ENCODE peak calls at places on chromosomes 11 and 22, in four cellular contexts. V is AG04449, L is right lobe of liver, H is HuH-7.5. W is an unnamed sample.
A peak's percentile ranks its signal among the peaks of the same experiment; 100 is the strongest.

GRCh38 chr22:44389926-44390925 is 77.5 kb upstream of the SHISAL1 start:
- DNase-seq in V (no peak), L (peak; percentile 15), H (no peak), W (peak; percentile 20)

GRCh38 chr22:30781271-30781875 is 86.7 kb downstream of the OSBP2 start:
- DNase-seq in V (no peak), L (no peak), H (no peak), W (no peak)

GRCh38 chr11:68206211-68206610 is 6.9 kb downstream of the KMT5B start:
- DNase-seq in V (no peak), L (no peak), H (peak; percentile 75), W (no peak)

GRCh38 chr11:69368119-69368880 is 74.3 kb downstream of the MYEOV start:
- DNase-seq in V (no peak), L (no peak), H (no peak), W (no peak)

GRCh38 chr22:21009638-21010425 is 5.1 kb upstream of the P2RX6 start:
- DNase-seq in V (no peak), L (no peak), H (no peak), W (no peak)

GRCh38 chr11:2247496-2247895 is 22.9 kb downstream of the ASCL2 start:
- DNase-seq in V (no peak), L (no peak), H (no peak), W (no peak)

GRCh38 chr11:70471254-70471653 is 72.9 kb downstream of the CTTN start:
- DNase-seq in V (no peak), L (no peak), H (peak; percentile 62), W (no peak)

GRCh38 chr22:37177221-37177620 is 10.8 kb downstream of the C1QTNF6 start:
- DNase-seq in V (no peak), L (peak; percentile 48), H (no peak), W (no peak)

GRCh38 chr11:74680703-74681531 is 50.3 kb downstream of the CHRDL2 start:
- DNase-seq in V (no peak), L (no peak), H (no peak), W (no peak)

GRCh38 chr11:1125803-1126202 is 31.9 kb upstream of the MUC5AC start:
- DNase-seq in V (no peak), L (peak; percentile 35), H (no peak), W (no peak)